ENCODE peak calls at places on chromosomes 12 and 14, in five cellular contexts. One of them, this sample, is unnamed.

GRCh38 chr12:113700943-113701342 is 229.3 kb upstream of the LHX5 start:
- DNase-seq in left ventricle myocardium inferior: no peak
- DNase-seq in T-helper 2 cell: no peak
- DNase-seq in DMS53: no peak
- DNase-seq in left ventricle myocardium superior: no peak
- DNase-seq in this sample: no peak

GRCh38 chr14:103402700-103403099 is 17.5 kb downstream of the MARK3 start:
- DNase-seq in left ventricle myocardium inferior: no peak
- DNase-seq in T-helper 2 cell: no peak
- DNase-seq in DMS53: no peak
- DNase-seq in left ventricle myocardium superior: no peak
- DNase-seq in this sample: no peak

GRCh38 chr14:27587103-27587502 is 989.3 kb upstream of the NOVA1 start:
- DNase-seq in left ventricle myocardium inferior: no peak
- DNase-seq in T-helper 2 cell: no peak
- DNase-seq in DMS53: no peak
- DNase-seq in left ventricle myocardium superior: no peak
- DNase-seq in this sample: no peak

GRCh38 chr12:38911611-38912010 is 6.2 kb upstream of the CPNE8 start:
- DNase-seq in left ventricle myocardium inferior: no peak
- DNase-seq in T-helper 2 cell: no peak
- DNase-seq in DMS53: no peak
- DNase-seq in left ventricle myocardium superior: no peak
- DNase-seq in this sample: no peak

GRCh38 chr14:105489607-105490317 is 1.3 kb upstream of the TEDC1 start:
- DNase-seq in left ventricle myocardium inferior: peak; percentile 84
- DNase-seq in T-helper 2 cell: peak; percentile 93
- DNase-seq in DMS53: peak; percentile 91
- DNase-seq in left ventricle myocardium superior: peak; percentile 87
- DNase-seq in this sample: peak; percentile 92

GRCh38 chr14:66036598-66036997 is 449.6 kb upstream of the CCDC196 start:
- DNase-seq in left ventricle myocardium inferior: no peak
- DNase-seq in T-helper 2 cell: no peak
- DNase-seq in DMS53: no peak
- DNase-seq in left ventricle myocardium superior: no peak
- DNase-seq in this sample: no peak

GRCh38 chr12:123171967-123172366 is 21.1 kb upstream of the PITPNM2 start:
- DNase-seq in left ventricle myocardium inferior: no peak
- DNase-seq in T-helper 2 cell: no peak
- DNase-seq in DMS53: peak; percentile 9
- DNase-seq in left ventricle myocardium superior: no peak
- DNase-seq in this sample: no peak

GRCh38 chr12:11954181-11954580 is 116.6 kb upstream of the BCL2L14 start:
- DNase-seq in left ventricle myocardium inferior: no peak
- DNase-seq in T-helper 2 cell: peak; percentile 70
- DNase-seq in DMS53: peak; percentile 87
- DNase-seq in left ventricle myocardium superior: no peak
- DNase-seq in this sample: no peak

GRCh38 chr14:102917469-102918211 is 4.8 kb upstream of the AMN start:
- DNase-seq in left ventricle myocardium inferior: peak; percentile 50
- DNase-seq in T-helper 2 cell: peak; percentile 62
- DNase-seq in DMS53: peak; percentile 53
- DNase-seq in left ventricle myocardium superior: peak; percentile 79
- DNase-seq in this sample: peak; percentile 87

GRCh38 chr12:69476276-69477017 is 6.3 kb downstream of the FRS2 start:
- DNase-seq in left ventricle myocardium inferior: no peak
- DNase-seq in T-helper 2 cell: no peak
- DNase-seq in DMS53: no peak
- DNase-seq in left ventricle myocardium superior: no peak
- DNase-seq in this sample: no peak

GRCh38 chr12:1833596-1834028 is 13.2 kb downstream of the LRTM2 start:
- DNase-seq in left ventricle myocardium inferior: no peak
- DNase-seq in T-helper 2 cell: no peak
- DNase-seq in DMS53: no peak
- DNase-seq in left ventricle myocardium superior: no peak
- DNase-seq in this sample: peak; percentile 8

GRCh38 chr12:52857500-52857899 is 8.7 kb upstream of the KRT78 start:
- DNase-seq in left ventricle myocardium inferior: no peak
- DNase-seq in T-helper 2 cell: no peak
- DNase-seq in DMS53: no peak
- DNase-seq in left ventricle myocardium superior: no peak
- DNase-seq in this sample: no peak

GRCh38 chr12:11762723-11763326 is 113.4 kb downstream of the ETV6 start:
- DNase-seq in left ventricle myocardium inferior: no peak
- DNase-seq in T-helper 2 cell: no peak
- DNase-seq in DMS53: no peak
- DNase-seq in left ventricle myocardium superior: no peak
- DNase-seq in this sample: no peak

GRCh38 chr14:68145036-68145435 is 325.5 kb downstream of the RAD51B start:
- DNase-seq in left ventricle myocardium inferior: no peak
- DNase-seq in T-helper 2 cell: no peak
- DNase-seq in DMS53: no peak
- DNase-seq in left ventricle myocardium superior: no peak
- DNase-seq in this sample: no peak

GRCh38 chr12:92943482-92944250 is 14.6 kb upstream of the EEA1 start:
- DNase-seq in left ventricle myocardium inferior: no peak
- DNase-seq in T-helper 2 cell: no peak
- DNase-seq in DMS53: no peak
- DNase-seq in left ventricle myocardium superior: no peak
- DNase-seq in this sample: no peak

GRCh38 chr12:132006056-132006680 is 56.4 kb downstream of the EP400 start:
- DNase-seq in left ventricle myocardium inferior: no peak
- DNase-seq in T-helper 2 cell: no peak
- DNase-seq in DMS53: no peak
- DNase-seq in left ventricle myocardium superior: no peak
- DNase-seq in this sample: peak; percentile 23

GRCh38 chr12:47989023-47989417 is 15.3 kb downstream of the COL2A1 start:
- DNase-seq in left ventricle myocardium inferior: no peak
- DNase-seq in T-helper 2 cell: no peak
- DNase-seq in DMS53: no peak
- DNase-seq in left ventricle myocardium superior: no peak
- DNase-seq in this sample: no peak